ENCODE peak calls at places on chromosomes 16 and 17, in nine cellular contexts. One of them, this sample, is unnamed.

GRCh38 chr16:83145297-83145696 is 518.5 kb downstream of the CDH13 start:
- DNase-seq in neural crest cell: no peak
- DNase-seq in thoracic aorta: no peak
- DNase-seq in fibroblast of pulmonary artery: no peak
- DNase-seq in left ventricle myocardium inferior: no peak
- DNase-seq in HFFc6: no peak
- DNase-seq in astrocyte of the cerebellum: no peak
- DNase-seq in left lung: no peak
- DNase-seq in astrocyte of the spinal cord: no peak
- DNase-seq in this sample: no peak

GRCh38 chr17:82859431-82860403 is 19.9 kb upstream of the ZNF750 start:
- DNase-seq in neural crest cell: peak
- DNase-seq in thoracic aorta: no peak
- DNase-seq in fibroblast of pulmonary artery: peak
- DNase-seq in left ventricle myocardium inferior: no peak
- DNase-seq in HFFc6: peak
- DNase-seq in astrocyte of the cerebellum: peak
- DNase-seq in left lung: peak
- DNase-seq in astrocyte of the spinal cord: peak
- DNase-seq in this sample: peak

GRCh38 chr16:22322021-22322471 is 24.8 kb downstream of the POLR3E start:
- DNase-seq in neural crest cell: no peak
- DNase-seq in thoracic aorta: no peak
- DNase-seq in fibroblast of pulmonary artery: no peak
- DNase-seq in left ventricle myocardium inferior: no peak
- DNase-seq in HFFc6: no peak
- DNase-seq in astrocyte of the cerebellum: no peak
- DNase-seq in left lung: no peak
- DNase-seq in astrocyte of the spinal cord: no peak
- DNase-seq in this sample: no peak

GRCh38 chr16:57476546-57477410 is 9.5 kb downstream of the DOK4 start:
- DNase-seq in neural crest cell: no peak
- DNase-seq in thoracic aorta: no peak
- DNase-seq in fibroblast of pulmonary artery: no peak
- DNase-seq in left ventricle myocardium inferior: no peak
- DNase-seq in HFFc6: no peak
- DNase-seq in astrocyte of the cerebellum: peak
- DNase-seq in left lung: no peak
- DNase-seq in astrocyte of the spinal cord: no peak
- DNase-seq in this sample: no peak

GRCh38 chr17:79433396-79433795 is 177.5 kb downstream of the RBFOX3 start:
- DNase-seq in neural crest cell: no peak
- DNase-seq in thoracic aorta: no peak
- DNase-seq in fibroblast of pulmonary artery: no peak
- DNase-seq in left ventricle myocardium inferior: no peak
- DNase-seq in HFFc6: no peak
- DNase-seq in astrocyte of the cerebellum: no peak
- DNase-seq in left lung: no peak
- DNase-seq in astrocyte of the spinal cord: no peak
- DNase-seq in this sample: no peak

GRCh38 chr16:1159973-1160772 is 7.3 kb downstream of the CACNA1H start:
- DNase-seq in neural crest cell: no peak
- DNase-seq in thoracic aorta: no peak
- DNase-seq in fibroblast of pulmonary artery: no peak
- DNase-seq in left ventricle myocardium inferior: peak
- DNase-seq in HFFc6: no peak
- DNase-seq in astrocyte of the cerebellum: no peak
- DNase-seq in left lung: no peak
- DNase-seq in astrocyte of the spinal cord: no peak
- DNase-seq in this sample: peak

GRCh38 chr16:67548265-67549126 is 13.8 kb upstream of the CTCF start:
- DNase-seq in neural crest cell: no peak
- DNase-seq in thoracic aorta: no peak
- DNase-seq in fibroblast of pulmonary artery: no peak
- DNase-seq in left ventricle myocardium inferior: no peak
- DNase-seq in HFFc6: no peak
- DNase-seq in astrocyte of the cerebellum: no peak
- DNase-seq in left lung: peak
- DNase-seq in astrocyte of the spinal cord: no peak
- DNase-seq in this sample: no peak

GRCh38 chr16:56985288-56985961 is 3.9 kb upstream of the NLRC5 start:
- DNase-seq in neural crest cell: no peak
- DNase-seq in thoracic aorta: peak
- DNase-seq in fibroblast of pulmonary artery: peak
- DNase-seq in left ventricle myocardium inferior: peak
- DNase-seq in HFFc6: peak
- DNase-seq in astrocyte of the cerebellum: peak
- DNase-seq in left lung: peak
- DNase-seq in astrocyte of the spinal cord: peak
- DNase-seq in this sample: no peak

GRCh38 chr17:55321507-55322064 is 56.8 kb downstream of the HLF start:
- DNase-seq in neural crest cell: no peak
- DNase-seq in thoracic aorta: no peak
- DNase-seq in fibroblast of pulmonary artery: no peak
- DNase-seq in left ventricle myocardium inferior: no peak
- DNase-seq in HFFc6: no peak
- DNase-seq in astrocyte of the cerebellum: no peak
- DNase-seq in left lung: no peak
- DNase-seq in astrocyte of the spinal cord: no peak
- DNase-seq in this sample: no peak

GRCh38 chr17:55319933-55320593 is 55.3 kb downstream of the HLF start:
- DNase-seq in neural crest cell: no peak
- DNase-seq in thoracic aorta: no peak
- DNase-seq in fibroblast of pulmonary artery: no peak
- DNase-seq in left ventricle myocardium inferior: no peak
- DNase-seq in HFFc6: no peak
- DNase-seq in astrocyte of the cerebellum: no peak
- DNase-seq in left lung: no peak
- DNase-seq in astrocyte of the spinal cord: no peak
- DNase-seq in this sample: no peak

GRCh38 chr17:55318715-55319487 is 54.1 kb downstream of the HLF start:
- DNase-seq in neural crest cell: no peak
- DNase-seq in thoracic aorta: no peak
- DNase-seq in fibroblast of pulmonary artery: no peak
- DNase-seq in left ventricle myocardium inferior: no peak
- DNase-seq in HFFc6: no peak
- DNase-seq in astrocyte of the cerebellum: no peak
- DNase-seq in left lung: no peak
- DNase-seq in astrocyte of the spinal cord: no peak
- DNase-seq in this sample: no peak

GRCh38 chr17:55322451-55322985 is 57.8 kb downstream of the HLF start:
- DNase-seq in neural crest cell: no peak
- DNase-seq in thoracic aorta: no peak
- DNase-seq in fibroblast of pulmonary artery: no peak
- DNase-seq in left ventricle myocardium inferior: no peak
- DNase-seq in HFFc6: peak
- DNase-seq in astrocyte of the cerebellum: no peak
- DNase-seq in left lung: no peak
- DNase-seq in astrocyte of the spinal cord: no peak
- DNase-seq in this sample: no peak

DNA sequence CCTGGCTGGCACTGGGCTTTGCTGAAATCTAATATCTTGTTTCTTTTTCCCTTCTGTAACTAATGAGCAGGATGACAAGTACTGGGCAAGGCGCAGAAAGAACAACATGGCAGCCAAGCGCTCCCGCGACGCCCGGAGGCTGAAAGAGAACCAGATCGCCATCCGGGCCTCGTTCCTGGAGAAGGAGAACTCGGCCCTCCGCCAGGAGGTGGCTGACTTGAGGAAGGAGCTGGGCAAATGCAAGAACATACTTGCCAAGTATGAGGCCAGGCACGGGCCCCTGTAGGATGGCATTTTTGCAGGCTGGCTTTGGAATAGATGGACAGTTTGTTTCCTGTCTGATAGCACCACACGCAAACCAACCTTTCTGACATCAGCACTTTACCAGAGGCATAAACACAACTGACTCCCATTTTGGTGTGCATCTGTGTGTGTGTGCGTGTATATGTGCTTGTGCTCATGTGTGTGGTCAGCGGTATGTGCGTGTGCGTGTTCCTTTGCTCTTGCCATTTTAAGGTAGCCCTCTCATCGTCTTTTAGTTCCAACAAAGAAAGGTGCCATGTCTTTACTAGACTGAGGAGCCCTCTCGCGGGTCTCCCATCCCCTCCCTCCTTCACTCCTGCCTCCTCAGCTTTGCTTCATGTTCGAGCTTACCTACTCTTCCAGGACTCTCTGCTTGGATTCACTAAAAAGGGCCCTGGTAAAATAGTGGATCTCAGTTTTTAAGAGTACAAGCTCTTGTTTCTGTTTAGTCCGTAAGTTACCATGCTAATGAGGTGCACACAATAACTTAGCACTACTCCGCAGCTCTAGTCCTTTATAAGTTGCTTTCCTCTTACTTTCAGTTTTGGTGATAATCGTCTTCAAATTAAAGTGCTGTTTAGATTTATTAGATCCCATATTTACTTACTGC is 56.1 kb downstream of the HLF start:
- DNase-seq in neural crest cell: no peak
- DNase-seq in thoracic aorta: peak
- DNase-seq in fibroblast of pulmonary artery: no peak
- DNase-seq in left ventricle myocardium inferior: no peak
- DNase-seq in HFFc6: no peak
- DNase-seq in astrocyte of the cerebellum: no peak
- DNase-seq in left lung: no peak
- DNase-seq in astrocyte of the spinal cord: no peak
- DNase-seq in this sample: no peak
- TF ChIP-seq CTCF in neural crest cell: no peak
- TF ChIP-seq CTCF in thoracic aorta: no peak
- TF ChIP-seq CTCF in fibroblast of pulmonary artery: no peak
- TF ChIP-seq CTCF in left ventricle myocardium inferior: no peak
- TF ChIP-seq CTCF in HFFc6: no peak
- TF ChIP-seq CTCF in astrocyte of the cerebellum: no peak
- TF ChIP-seq CTCF in left lung: no peak
- TF ChIP-seq CTCF in astrocyte of the spinal cord: no peak
- TF ChIP-seq CTCF in this sample: no peak

GRCh38 chr17:49015924-49016774 is 19.0 kb downstream of the IGF2BP1 start:
- DNase-seq in neural crest cell: no peak
- DNase-seq in thoracic aorta: no peak
- DNase-seq in fibroblast of pulmonary artery: no peak
- DNase-seq in left ventricle myocardium inferior: no peak
- DNase-seq in HFFc6: no peak
- DNase-seq in astrocyte of the cerebellum: no peak
- DNase-seq in left lung: no peak
- DNase-seq in astrocyte of the spinal cord: no peak
- DNase-seq in this sample: no peak

GRCh38 chr17:49016775-49017463 is 19.7 kb downstream of the IGF2BP1 start:
- DNase-seq in neural crest cell: no peak
- DNase-seq in thoracic aorta: no peak
- DNase-seq in fibroblast of pulmonary artery: peak
- DNase-seq in left ventricle myocardium inferior: no peak
- DNase-seq in HFFc6: peak
- DNase-seq in astrocyte of the cerebellum: no peak
- DNase-seq in left lung: no peak
- DNase-seq in astrocyte of the spinal cord: peak
- DNase-seq in this sample: no peak

GRCh38 chr17:49015179-49015923 is 18.2 kb downstream of the IGF2BP1 start:
- DNase-seq in neural crest cell: no peak
- DNase-seq in thoracic aorta: no peak
- DNase-seq in fibroblast of pulmonary artery: no peak
- DNase-seq in left ventricle myocardium inferior: no peak
- DNase-seq in HFFc6: no peak
- DNase-seq in astrocyte of the cerebellum: no peak
- DNase-seq in left lung: no peak
- DNase-seq in astrocyte of the spinal cord: no peak
- DNase-seq in this sample: no peak

GRCh38 chr17:49012893-49013255 is 15.7 kb downstream of the IGF2BP1 start:
- DNase-seq in neural crest cell: no peak
- DNase-seq in thoracic aorta: no peak
- DNase-seq in fibroblast of pulmonary artery: no peak
- DNase-seq in left ventricle myocardium inferior: no peak
- DNase-seq in HFFc6: no peak
- DNase-seq in astrocyte of the cerebellum: no peak
- DNase-seq in left lung: no peak
- DNase-seq in astrocyte of the spinal cord: no peak
- DNase-seq in this sample: no peak

DNA sequence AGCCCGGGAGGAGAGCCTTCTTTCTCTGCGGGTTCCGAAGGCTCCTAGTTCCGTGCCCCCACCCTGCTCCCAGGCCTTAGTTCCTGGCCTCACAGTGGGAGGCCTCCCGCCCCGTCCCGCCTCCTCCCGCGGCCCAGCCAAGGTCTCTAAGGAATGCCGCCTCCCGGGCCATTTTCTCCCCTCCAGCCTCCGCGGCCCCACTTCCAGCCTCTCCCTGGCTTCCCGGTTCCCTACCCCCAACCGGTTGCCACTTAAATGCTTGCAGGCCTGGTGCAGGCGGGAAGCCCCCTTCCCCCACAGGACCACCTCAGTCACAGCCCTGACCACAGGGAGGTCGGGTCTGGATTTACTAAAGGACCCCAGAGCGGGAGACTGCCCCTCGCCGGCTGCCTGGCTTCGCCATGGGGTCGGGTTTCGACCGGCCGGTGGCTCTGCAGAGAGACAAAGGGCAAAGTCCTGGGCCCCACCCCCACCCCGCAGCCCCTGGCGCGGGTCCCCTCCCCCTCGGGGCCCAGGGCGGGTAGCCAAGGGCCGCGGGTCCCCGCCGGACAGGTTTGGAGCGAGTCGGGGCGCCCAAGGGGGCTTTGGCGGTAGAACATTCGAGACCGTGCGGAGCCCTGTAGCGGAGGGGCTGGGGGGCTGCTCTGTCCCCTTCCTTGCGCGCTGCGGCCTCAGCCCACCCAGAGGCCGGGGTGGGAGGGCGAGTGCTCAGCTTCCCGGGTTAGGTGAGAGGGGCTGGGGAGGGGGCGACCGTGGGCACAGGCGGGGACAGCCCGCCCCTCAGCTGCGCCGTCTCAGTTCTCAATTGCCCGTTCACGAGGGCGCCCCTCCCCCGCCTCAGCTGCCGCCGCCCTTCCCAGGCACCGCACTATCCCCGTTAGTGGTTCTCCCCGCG is 16.4 kb downstream of the IGF2BP1 start:
- DNase-seq in neural crest cell: peak
- DNase-seq in thoracic aorta: no peak
- DNase-seq in fibroblast of pulmonary artery: no peak
- DNase-seq in left ventricle myocardium inferior: no peak
- DNase-seq in HFFc6: no peak
- DNase-seq in astrocyte of the cerebellum: no peak
- DNase-seq in left lung: no peak
- DNase-seq in astrocyte of the spinal cord: no peak
- DNase-seq in this sample: peak
- TF ChIP-seq CTCF in neural crest cell: no peak
- TF ChIP-seq CTCF in thoracic aorta: no peak
- TF ChIP-seq CTCF in fibroblast of pulmonary artery: no peak
- TF ChIP-seq CTCF in left ventricle myocardium inferior: no peak
- TF ChIP-seq CTCF in HFFc6: no peak
- TF ChIP-seq CTCF in astrocyte of the cerebellum: no peak
- TF ChIP-seq CTCF in left lung: no peak
- TF ChIP-seq CTCF in astrocyte of the spinal cord: no peak
- TF ChIP-seq CTCF in this sample: no peak

GRCh38 chr16:7294020-7294419 is 38.6 kb upstream of the RBFOX1 start:
- DNase-seq in neural crest cell: no peak
- DNase-seq in thoracic aorta: no peak
- DNase-seq in fibroblast of pulmonary artery: no peak
- DNase-seq in left ventricle myocardium inferior: no peak
- DNase-seq in HFFc6: no peak
- DNase-seq in astrocyte of the cerebellum: no peak
- DNase-seq in left lung: no peak
- DNase-seq in astrocyte of the spinal cord: no peak
- DNase-seq in this sample: no peak
- TF ChIP-seq CTCF in neural crest cell: no peak
- TF ChIP-seq CTCF in thoracic aorta: no peak
- TF ChIP-seq CTCF in fibroblast of pulmonary artery: no peak
- TF ChIP-seq CTCF in left ventricle myocardium inferior: no peak
- TF ChIP-seq CTCF in HFFc6: no peak
- TF ChIP-seq CTCF in astrocyte of the cerebellum: no peak
- TF ChIP-seq CTCF in left lung: no peak
- TF ChIP-seq CTCF in astrocyte of the spinal cord: no peak
- TF ChIP-seq CTCF in this sample: no peak

GRCh38 chr16:88633684-88634140 is 4.7 kb upstream of the IL17C start:
- DNase-seq in neural crest cell: no peak
- DNase-seq in thoracic aorta: no peak
- DNase-seq in fibroblast of pulmonary artery: peak
- DNase-seq in left ventricle myocardium inferior: no peak
- DNase-seq in HFFc6: no peak
- DNase-seq in astrocyte of the cerebellum: no peak
- DNase-seq in left lung: no peak
- DNase-seq in astrocyte of the spinal cord: no peak
- DNase-seq in this sample: peak
- TF ChIP-seq CTCF in neural crest cell: no peak
- TF ChIP-seq CTCF in thoracic aorta: no peak
- TF ChIP-seq CTCF in fibroblast of pulmonary artery: peak
- TF ChIP-seq CTCF in left ventricle myocardium inferior: peak
- TF ChIP-seq CTCF in HFFc6: no peak
- TF ChIP-seq CTCF in astrocyte of the cerebellum: peak
- TF ChIP-seq CTCF in left lung: no peak
- TF ChIP-seq CTCF in astrocyte of the spinal cord: peak
- TF ChIP-seq CTCF in this sample: peak